ENCODE peak calls at places on chromosomes 13 and 19, in seven cellular contexts. X, F, I, K, O, P and U are unnamed samples.

GRCh38 chr13:22801402-22802003 is 379.3 kb upstream of the SGCG start:
- DNase-seq in I (no peak), X (no peak), O (no peak), P (peak; percentile 15), F (no peak), K (no peak), U (no peak)

GRCh38 chr13:61255035-61255796 is 160.4 kb downstream of the PCDH20 start:
- DNase-seq in I (no peak), K (no peak), F (no peak), P (no peak), O (no peak), X (no peak), U (no peak)

GRCh38 chr13:94324409-94325147 is 154.9 kb downstream of the DCT start:
- DNase-seq in K (no peak), P (no peak), X (no peak), F (no peak), O (no peak), I (no peak), U (no peak)

GRCh38 chr13:96671073-96671472 is 323.2 kb downstream of the OXGR1 start:
- DNase-seq in X (no peak), I (peak; percentile 32), O (no peak), F (no peak), P (no peak), K (no peak), U (no peak)

GRCh38 chr19:55353803-55354697 is 469 bp downstream of the COX6B2 start:
- DNase-seq in I (peak; percentile 47), F (peak; percentile 69), X (no peak), O (peak; percentile 45), P (peak; percentile 91), K (no peak), U (peak; percentile 91)

GRCh38 chr13:100836696-100837095 is 162.1 kb upstream of the TMTC4 start:
- DNase-seq in I (peak; percentile 47), P (no peak), K (no peak), X (no peak), F (no peak), O (no peak), U (no peak)

GRCh38 chr13:113411216-113412023 is 41.9 kb downstream of the ADPRHL1 start:
- DNase-seq in X (no peak), P (peak; percentile 89), F (no peak), I (peak; percentile 96), K (peak; percentile 86), O (no peak), U (peak; percentile 94)

GRCh38 chr19:58570770-58571574 is 2.2 kb downstream of the MZF1 start:
- DNase-seq in X (no peak), I (no peak), K (no peak), F (no peak), O (no peak), P (no peak), U (no peak)

GRCh38 chr19:57319869-57320179 is 448 bp upstream of the ZNF543 start:
- DNase-seq in F (no peak), X (no peak), O (no peak), I (no peak), K (no peak), P (no peak), U (no peak)

GRCh38 chr19:6238643-6239281 is 41.0 kb downstream of the MLLT1 start:
- DNase-seq in K (peak; percentile 56), P (peak; percentile 60), O (no peak), X (no peak), I (no peak), F (no peak), U (peak; percentile 74)

GRCh38 chr13:99802416-99802815 is 169.2 kb downstream of the ZIC5 start:
- DNase-seq in P (no peak), X (no peak), I (no peak), O (no peak), K (no peak), F (no peak), U (no peak)

GRCh38 chr19:29533578-29534544 is 8.1 kb downstream of the VSTM2B start:
- DNase-seq in I (no peak), X (no peak), F (no peak), O (no peak), K (no peak), P (no peak), U (no peak)

GRCh38 chr19:12996542-12997094 is 1.3 kb downstream of the NFIX start:
- DNase-seq in X (no peak), K (no peak), F (no peak), O (no peak), I (peak; percentile 58), P (no peak), U (peak; percentile 59)

GRCh38 chr19:17358395-17358794 is 18.7 kb downstream of the PLVAP start:
- DNase-seq in I (peak; percentile 62), K (no peak), O (no peak), P (no peak), X (no peak), F (no peak), U (peak; percentile 77)

GRCh38 chr13:38391341-38391740 is 41.7 kb downstream of the UFM1 start:
- DNase-seq in K (no peak), F (no peak), O (no peak), X (no peak), P (no peak), I (no peak), U (no peak)

GRCh38 chr19:39083983-39084731 is at the start of gene ACP7:
- DNase-seq in K (no peak), X (no peak), O (peak; percentile 8), I (peak; percentile 33), P (peak; percentile 43), F (no peak), U (no peak)

GRCh38 chr13:27128825-27129627 is 42.6 kb downstream of the USP12 start:
- DNase-seq in F (no peak), I (no peak), K (no peak), X (no peak), O (no peak), P (no peak), U (no peak)

GRCh38 chr13:98222081-98222554 is 45.0 kb upstream of the RNF113B start:
- DNase-seq in I (peak; percentile 43), O (no peak), P (peak; percentile 62), K (no peak), X (no peak), F (no peak), U (peak; percentile 38)

GRCh38 chr13:51212808-51213728 is 9.1 kb upstream of the FAM124A start:
- DNase-seq in P (no peak), X (no peak), I (no peak), K (no peak), F (no peak), O (no peak), U (no peak)

GRCh38 chr13:40984670-40985366 is 34.3 kb downstream of the ELF1 start:
- DNase-seq in F (no peak), O (no peak), K (no peak), X (no peak), P (no peak), I (no peak), U (no peak)

GRCh38 chr13:83815598-83815997 is 66.7 kb downstream of the SLITRK1 start:
- DNase-seq in P (no peak), O (no peak), I (no peak), X (no peak), F (no peak), K (no peak), U (no peak)

GRCh38 chr13:93689333-93689732 is 462.7 kb downstream of the GPC6 start:
- DNase-seq in I (peak; percentile 3), K (no peak), F (no peak), P (peak; percentile 16), O (no peak), X (no peak), U (no peak)

GRCh38 chr19:50325310-50326100 is 3.7 kb downstream of the KCNC3 start:
- DNase-seq in I (peak; percentile 65), F (peak; percentile 44), P (peak; percentile 97), X (peak; percentile 67), O (peak; percentile 50), K (no peak), U (peak; percentile 97)

GRCh38 chr13:41916173-41916954 is 44.5 kb downstream of the VWA8 start:
- DNase-seq in P (peak; percentile 61), X (no peak), F (no peak), O (no peak), K (peak; percentile 28), I (peak; percentile 88), U (peak; percentile 41)

GRCh38 chr19:18743281-18743825 is 47.8 kb downstream of the COMP start:
- DNase-seq in O (no peak), X (no peak), K (no peak), P (no peak), F (no peak), I (no peak), U (no peak)

GRCh38 chr13:76016799-76017198 is 380.7 kb downstream of the LMO7 start:
- DNase-seq in O (no peak), P (peak; percentile 16), I (peak; percentile 48), K (no peak), X (peak; percentile 14), F (no peak), U (peak; percentile 26)

GRCh38 chr13:102928971-102929370 is 83.1 kb downstream of the ERCC5 start:
- DNase-seq in F (no peak), O (no peak), K (no peak), I (no peak), X (no peak), P (no peak), U (no peak)

GRCh38 chr19:11115895-11116446 is 26.7 kb downstream of the LDLR start:
- DNase-seq in P (no peak), F (no peak), I (no peak), O (no peak), X (no peak), K (no peak), U (no peak)

GRCh38 chr19:41424335-41425173 is 2.6 kb downstream of the B3GNT8 start:
- DNase-seq in P (no peak), F (no peak), I (no peak), K (no peak), O (no peak), X (no peak), U (no peak)

GRCh38 chr19:36605101-36605838 is at the start of gene ZNF382:
- DNase-seq in O (peak; percentile 81), P (peak; percentile 94), F (peak; percentile 71), I (peak; percentile 74), X (peak; percentile 77), K (peak; percentile 20), U (peak; percentile 97)

GRCh38 chr13:112966776-112967175 is 2.2 kb upstream of the MCF2L start:
- DNase-seq in P (no peak), O (no peak), K (no peak), I (no peak), F (no peak), X (no peak), U (no peak)

GRCh38 chr13:24502567-24503375 is 9.8 kb downstream of the PARP4 start:
- DNase-seq in X (no peak), K (no peak), I (peak; percentile 83), F (no peak), O (no peak), P (peak; percentile 67), U (peak; percentile 70)

GRCh38 chr19:45342911-45343310 is 2.4 kb downstream of the KLC3 start:
- DNase-seq in P (no peak), X (no peak), I (no peak), O (no peak), F (no peak), K (no peak), U (no peak)

GRCh38 chr19:45069056-45069455 is 7.2 kb downstream of the ZNF296 start:
- DNase-seq in I (peak; percentile 28), K (no peak), F (no peak), O (no peak), P (peak; percentile 41), X (no peak), U (peak; percentile 55)

GRCh38 chr13:37029617-37030016 is 29.0 kb downstream of the EXOSC8 start:
- DNase-seq in K (peak; percentile 20), F (no peak), O (no peak), X (no peak), P (peak; percentile 38), I (no peak), U (peak; percentile 22)